ENCODE peak calls at places on chromosomes 6 and 20, in six cellular contexts. Q is H4; F is ovary; A is osteocyte; W is activated naive CD8-positive, alpha-beta T cell treated with anti-CD3 and anti-CD28 coated beads, Interleukin-2, amount 50 U/mL, for 24 hours; K is GOT3. I is an unnamed sample.

GRCh38 chr6:4649728-4650127 is 126.5 kb upstream of the CDYL start:
- DNase-seq in Q (no peak), F (no peak), A (no peak), W (no peak), K (no peak), I (no peak)

GRCh38 chr6:149925974-149926777 is 3.3 kb upstream of the RAET1G start:
- DNase-seq in Q (peak; percentile 58), F (peak; percentile 91), A (peak; percentile 95), W (peak; percentile 83), K (peak; percentile 17), I (peak; percentile 65)

GRCh38 chr20:49260218-49260617 is 17.6 kb downstream of the ZNFX1 start:
- DNase-seq in Q (no peak), F (no peak), A (no peak), W (no peak), K (no peak), I (no peak)

GRCh38 chr20:59667981-59668515 is 63.7 kb downstream of the PHACTR3 start:
- DNase-seq in Q (no peak), F (no peak), A (peak; percentile 44), W (no peak), K (no peak), I (no peak)

GRCh38 chr6:14079433-14079832 is 38.1 kb upstream of the CD83 start:
- DNase-seq in Q (peak; percentile 41), F (no peak), A (peak; percentile 56), W (peak; percentile 33), K (no peak), I (peak; percentile 18)

GRCh38 chr6:71733970-71734899 is 152.1 kb upstream of the RIMS1 start:
- DNase-seq in Q (no peak), F (no peak), A (no peak), W (no peak), K (no peak), I (no peak)

GRCh38 chr6:57224769-57225515 is 2.8 kb upstream of the RAB23 start:
- DNase-seq in Q (peak; percentile 27), F (no peak), A (no peak), W (no peak), K (no peak), I (no peak)

GRCh38 chr6:34051339-34051919 is 94.5 kb downstream of the GRM4 start:
- DNase-seq in Q (no peak), F (no peak), A (no peak), W (no peak), K (no peak), I (no peak)

GRCh38 chr6:49606696-49607390 is 29.8 kb downstream of the RHAG start:
- DNase-seq in Q (peak; percentile 91), F (no peak), A (no peak), W (peak; percentile 2), K (no peak), I (peak; percentile 65)

GRCh38 chr6:4762294-4762693 is 13.9 kb upstream of the CDYL start:
- DNase-seq in Q (no peak), F (no peak), A (no peak), W (no peak), K (no peak), I (no peak)

GRCh38 chr6:19320066-19320465 is 517.1 kb upstream of the ID4 start:
- DNase-seq in Q (no peak), F (no peak), A (no peak), W (no peak), K (no peak), I (no peak)

GRCh38 chr6:148999921-149000589 is 253.2 kb downstream of the UST start:
- DNase-seq in Q (peak; percentile 11), F (peak; percentile 83), A (no peak), W (no peak), K (no peak), I (peak; percentile 34)

GRCh38 chr20:54250691-54251090 is 42.8 kb downstream of the PFDN4 start:
- DNase-seq in Q (no peak), F (no peak), A (no peak), W (no peak), K (no peak), I (no peak)

GRCh38 chr6:135162678-135163439 is 18.2 kb upstream of the MYB start:
- DNase-seq in Q (peak; percentile 28), F (no peak), A (no peak), W (peak; percentile 67), K (no peak), I (peak; percentile 11)

GRCh38 chr20:10551732-10552724 is 116.9 kb downstream of the SLX4IP start:
- DNase-seq in Q (no peak), F (no peak), A (no peak), W (peak; percentile 40), K (no peak), I (no peak)

GRCh38 chr6:106110167-106110826 is 24.2 kb downstream of the PRDM1 start:
- DNase-seq in Q (no peak), F (no peak), A (no peak), W (no peak), K (no peak), I (no peak)

GRCh38 chr6:41399424-41399823 is 64.0 kb downstream of the NCR2 start:
- DNase-seq in Q (no peak), F (no peak), A (no peak), W (no peak), K (no peak), I (no peak)

GRCh38 chr6:111418971-111419693 is 63.9 kb downstream of the REV3L start:
- DNase-seq in Q (no peak), F (no peak), A (no peak), W (no peak), K (no peak), I (no peak)

GRCh38 chr6:113630365-113630737 is 226.8 kb upstream of the MARCKS start:
- DNase-seq in Q (no peak), F (no peak), A (no peak), W (no peak), K (no peak), I (no peak)

GRCh38 chr20:54680872-54681297 is 205.5 kb downstream of the DOK5 start:
- DNase-seq in Q (peak; percentile 41), F (peak; percentile 15), A (no peak), W (peak; percentile 3), K (no peak), I (peak; percentile 61)

GRCh38 chr20:47133809-47134456 is 222.6 kb downstream of the ZMYND8 start:
- DNase-seq in Q (peak; percentile 39), F (no peak), A (no peak), W (no peak), K (no peak), I (no peak)

GRCh38 chr20:59149678-59150504 is 13.7 kb upstream of the ZNF831 start:
- DNase-seq in Q (no peak), F (no peak), A (no peak), W (peak; percentile 66), K (no peak), I (no peak)

GRCh38 chr6:29742191-29742590 is 19.0 kb downstream of the HLA-F start:
- DNase-seq in Q (no peak), F (no peak), A (no peak), W (no peak), K (no peak), I (no peak)

GRCh38 chr6:45049188-45049843 is 278.8 kb upstream of the RUNX2 start:
- DNase-seq in Q (peak; percentile 70), F (no peak), A (no peak), W (no peak), K (no peak), I (no peak)

GRCh38 chr20:60695223-60695622 is 556.8 kb upstream of the CDH4 start:
- DNase-seq in Q (no peak), F (no peak), A (no peak), W (no peak), K (no peak), I (peak; percentile 46)

GRCh38 chr6:155771822-155772221 is 316.2 kb upstream of the NOX3 start:
- DNase-seq in Q (no peak), F (no peak), A (no peak), W (no peak), K (no peak), I (no peak)

GRCh38 chr20:57658447-57659130 is 38.4 kb upstream of the ZBP1 start:
- DNase-seq in Q (no peak), F (no peak), A (peak; percentile 70), W (no peak), K (no peak), I (no peak)

GRCh38 chr6:33213166-33213988 is 5.1 kb downstream of the RING1 start:
- DNase-seq in Q (no peak), F (peak; percentile 56), A (no peak), W (no peak), K (no peak), I (no peak)

GRCh38 chr6:152401978-152402377 is 235.2 kb downstream of the SYNE1 start:
- DNase-seq in Q (peak; percentile 37), F (no peak), A (no peak), W (no peak), K (no peak), I (peak; percentile 86)

GRCh38 chr6:71476872-71477271 is 188.3 kb downstream of the OGFRL1 start:
- DNase-seq in Q (no peak), F (no peak), A (no peak), W (no peak), K (no peak), I (no peak)

GRCh38 chr6:135750081-135750480 is 101.4 kb upstream of the PDE7B start:
- DNase-seq in Q (no peak), F (no peak), A (no peak), W (no peak), K (no peak), I (no peak)

GRCh38 chr20:41202426-41202825 is 65.1 kb downstream of the PLCG1 start:
- DNase-seq in Q (no peak), F (no peak), A (no peak), W (no peak), K (no peak), I (no peak)

GRCh38 chr20:46202758-46203509 is 84.8 kb downstream of the CD40 start:
- DNase-seq in Q (no peak), F (peak; percentile 78), A (no peak), W (no peak), K (no peak), I (no peak)

GRCh38 chr6:108002365-108003221 is 44.6 kb upstream of the SEC63 start:
- DNase-seq in Q (peak; percentile 5), F (no peak), A (no peak), W (no peak), K (no peak), I (peak; percentile 86)

GRCh38 chr6:41182069-41183034 is 18.6 kb downstream of the TREML2 start:
- DNase-seq in Q (peak; percentile 65), F (no peak), A (peak; percentile 73), W (peak; percentile 19), K (no peak), I (peak; percentile 50)

GRCh38 chr6:154319231-154319858 is 37.3 kb downstream of the IPCEF1 start:
- DNase-seq in Q (peak; percentile 66), F (no peak), A (no peak), W (no peak), K (no peak), I (peak; percentile 21)